ENCODE peak calls at places on chromosome 22, in ten cellular contexts. C, Z, P, F, T, J, O, G, I and K are unnamed samples.

GRCh38 chr22:23532756-23533155 is 47.3 kb downstream of the IGLL1 start:
- DNase-seq in O (no peak), G (no peak), P (no peak), J (no peak), Z (no peak), F (no peak), C (no peak), T (no peak), I (no peak), K (no peak)

GRCh38 chr22:48894064-48894671 is 933.5 kb downstream of the BRD1 start:
- DNase-seq in J (no peak), T (no peak), F (peak), P (no peak), O (no peak), G (no peak), I (no peak), C (no peak), Z (no peak), K (no peak)

GRCh38 chr22:49724893-49725489 is 102.7 kb downstream of the BRD1 start:
- DNase-seq in F (peak), J (peak), Z (no peak), I (no peak), C (peak), P (peak), O (peak), G (peak), T (peak), K (peak)

GRCh38 chr22:23856721-23857605 is 712 bp upstream of the SLC2A11 start:
- DNase-seq in O (peak), C (peak), F (no peak), Z (no peak), G (peak), I (no peak), P (no peak), T (peak), J (peak), K (no peak)

GRCh38 chr22:26471522-26471921 is 12.1 kb downstream of the HPS4 start:
- DNase-seq in O (peak), T (no peak), I (no peak), G (no peak), C (peak), Z (no peak), F (peak), J (no peak), P (no peak), K (peak)

GRCh38 chr22:45102896-45103420 is 60.8 kb upstream of the NUP50 start:
- DNase-seq in F (no peak), T (no peak), Z (no peak), C (no peak), P (no peak), G (no peak), J (no peak), O (no peak), I (no peak), K (no peak)

GRCh38 chr22:37561209-37562048 is 1.1 kb downstream of the CDC42EP1 start:
- DNase-seq in I (no peak), T (peak), J (peak), C (peak), O (peak), F (peak), P (peak), Z (peak), G (peak), K (peak)

GRCh38 chr22:45453764-45454163 is 40.3 kb downstream of the RIBC2 start:
- DNase-seq in G (no peak), J (no peak), P (no peak), C (no peak), F (no peak), I (no peak), Z (no peak), O (peak), T (no peak), K (no peak)

GRCh38 chr22:25567305-25567704 is 2.8 kb downstream of the GRK3 start:
- DNase-seq in F (no peak), O (no peak), G (no peak), Z (no peak), I (no peak), P (no peak), J (no peak), C (no peak), T (no peak), K (no peak)

GRCh38 chr22:30298005-30298701 is 8.8 kb upstream of the CASTOR1 start:
- DNase-seq in I (no peak), T (no peak), J (no peak), O (no peak), P (no peak), F (peak), C (no peak), G (peak), Z (no peak), K (peak)

GRCh38 chr22:40648386-40648785 is 11.9 kb upstream of the MRTFA start:
- DNase-seq in F (no peak), T (no peak), P (no peak), Z (no peak), J (no peak), G (no peak), C (no peak), O (no peak), I (no peak), K (no peak)

GRCh38 chr22:29316429-29316828 is 932 bp upstream of the RASL10A start:
- DNase-seq in C (no peak), F (no peak), T (no peak), Z (no peak), G (no peak), I (no peak), P (no peak), J (no peak), O (no peak), K (no peak)

GRCh38 chr22:33095661-33096060 is 37.5 kb upstream of the SYN3 start:
- DNase-seq in Z (no peak), G (no peak), T (no peak), J (no peak), C (no peak), P (no peak), F (no peak), O (no peak), I (no peak), K (no peak)

GRCh38 chr22:40526960-40527359 is 109.6 kb downstream of the MRTFA start:
- DNase-seq in T (no peak), Z (no peak), I (no peak), F (no peak), G (no peak), C (no peak), J (no peak), O (no peak), P (no peak), K (no peak)

GRCh38 chr22:35477911-35478582 is 62.6 kb upstream of the RASD2 start:
- DNase-seq in T (peak), G (peak), O (no peak), J (peak), C (peak), I (no peak), F (no peak), Z (peak), P (no peak), K (peak)

GRCh38 chr22:46907578-46908215 is 145.2 kb downstream of the TBC1D22A start:
- DNase-seq in F (no peak), C (no peak), T (no peak), Z (no peak), I (no peak), G (no peak), J (no peak), O (no peak), P (no peak), K (no peak)

GRCh38 chr22:28817919-28818859 is 17.8 kb upstream of the XBP1 start:
- DNase-seq in Z (no peak), J (peak), O (no peak), I (no peak), P (no peak), C (no peak), T (no peak), F (peak), G (peak), K (peak)

GRCh38 chr22:37618072-37618656 is 9.5 kb downstream of the GGA1 start:
- DNase-seq in I (no peak), P (no peak), O (no peak), J (no peak), F (no peak), T (no peak), C (no peak), Z (no peak), G (no peak), K (no peak)

GRCh38 chr22:41976070-41976901 is 7.0 kb downstream of the SEPTIN3 start:
- DNase-seq in P (peak), C (no peak), I (no peak), O (peak), T (no peak), J (peak), F (peak), G (peak), Z (peak), K (no peak)

GRCh38 chr22:17366830-17367229 is 2.4 kb upstream of the CECR2 start:
- DNase-seq in C (no peak), J (no peak), T (peak), O (no peak), F (no peak), I (no peak), Z (no peak), G (peak), P (peak), K (no peak)

GRCh38 chr22:26763633-26764295 is 106.4 kb downstream of the MIAT start:
- DNase-seq in T (no peak), C (peak), F (no peak), G (peak), O (peak), Z (peak), I (no peak), P (no peak), J (peak), K (no peak)

GRCh38 chr22:29476116-29476515 is 3.9 kb upstream of the NEFH start:
- DNase-seq in Z (no peak), O (peak), T (no peak), G (no peak), C (no peak), P (no peak), I (no peak), F (no peak), J (no peak), K (no peak)

GRCh38 chr22:31436132-31436531 is 36.7 kb downstream of the DRG1 start:
- DNase-seq in T (no peak), Z (no peak), G (no peak), J (no peak), P (no peak), C (no peak), F (no peak), I (no peak), O (peak), K (no peak)

GRCh38 chr22:50301581-50301991 is 5.9 kb downstream of the PLXNB2 start:
- DNase-seq in J (no peak), P (no peak), G (no peak), Z (no peak), C (no peak), T (no peak), O (peak), I (no peak), F (peak), K (no peak)

GRCh38 chr22:34842630-34843029 is 223.3 kb upstream of the ISX start:
- DNase-seq in T (no peak), J (no peak), O (no peak), G (no peak), Z (no peak), I (no peak), C (no peak), F (no peak), P (no peak), K (no peak)

GRCh38 chr22:41636467-41636866 is 15.4 kb downstream of the XRCC6 start:
- DNase-seq in T (no peak), C (peak), P (no peak), I (no peak), J (no peak), F (no peak), Z (no peak), O (peak), G (no peak), K (no peak)